ENCODE peak calls at places on chromosomes 11 and 22, in seven cellular contexts. U, B, D, L, V, X and Z are unnamed samples.
A peak's percentile ranks its signal among the peaks of the same experiment; 100 is the strongest.

GRCh38 chr11:71913716-71914115 is 14.7 kb downstream of the XNDC1N start:
- DNase-seq in U (no peak), B (no peak), D (peak; percentile 38), L (no peak), V (no peak), X (no peak), Z (no peak)

GRCh38 chr11:95716266-95716665 is 73.3 kb downstream of the FAM76B start:
- DNase-seq in U (no peak), B (no peak), D (peak; percentile 69), L (no peak), V (no peak), X (no peak), Z (no peak)

GRCh38 chr22:42623301-42623751 is 8.6 kb upstream of the POLDIP3 start:
- DNase-seq in U (no peak), B (no peak), D (no peak), L (no peak), V (no peak), X (no peak), Z (no peak)

GRCh38 chr22:27705391-27706080 is 96.0 kb downstream of the MN1 start:
- DNase-seq in U (no peak), B (peak; percentile 35), D (no peak), L (no peak), V (no peak), X (no peak), Z (no peak)

GRCh38 chr11:13831707-13832106 is 130.8 kb upstream of the SPON1 start:
- DNase-seq in U (no peak), B (no peak), D (peak; percentile 21), L (no peak), V (no peak), X (no peak), Z (no peak)

GRCh38 chr11:19632435-19632834 is 80.2 kb upstream of the NAV2 start:
- DNase-seq in U (no peak), B (no peak), D (peak; percentile 81), L (no peak), V (no peak), X (no peak), Z (no peak)

GRCh38 chr11:73267921-73268540 is 4.1 kb upstream of the P2RY6 start:
- DNase-seq in U (no peak), B (no peak), D (no peak), L (no peak), V (no peak), X (no peak), Z (peak; percentile 51)

GRCh38 chr22:32794449-32795213 is 6.9 kb upstream of the TIMP3 start:
- DNase-seq in U (no peak), B (no peak), D (peak; percentile 50), L (no peak), V (no peak), X (no peak), Z (no peak)

GRCh38 chr11:20387262-20388095 is at the start of gene PRMT3:
- DNase-seq in U (peak; percentile 96), B (peak; percentile 95), D (peak; percentile 93), L (peak; percentile 98), V (peak; percentile 89), X (peak; percentile 88), Z (peak; percentile 94)

GRCh38 chr22:20400606-20401375 is 6.8 kb downstream of the ZNF74 start:
- DNase-seq in U (no peak), B (no peak), D (no peak), L (no peak), V (no peak), X (no peak), Z (no peak)

GRCh38 chr11:125918140-125918840 is 14.0 kb downstream of the DDX25 start:
- DNase-seq in U (no peak), B (no peak), D (no peak), L (no peak), V (no peak), X (no peak), Z (no peak)

GRCh38 chr11:131146817-131147490 is 223.5 kb upstream of the NTM start:
- DNase-seq in U (no peak), B (no peak), D (peak; percentile 8), L (no peak), V (no peak), X (no peak), Z (no peak)

GRCh38 chr11:67002297-67002913 is 20.5 kb upstream of the SYT12 start:
- DNase-seq in U (no peak), B (no peak), D (no peak), L (no peak), V (no peak), X (no peak), Z (no peak)

GRCh38 chr11:117328414-117329010 is 858 bp downstream of the CEP164 start:
- DNase-seq in U (no peak), B (no peak), D (peak; percentile 56), L (no peak), V (no peak), X (no peak), Z (peak; percentile 72)

DNA sequence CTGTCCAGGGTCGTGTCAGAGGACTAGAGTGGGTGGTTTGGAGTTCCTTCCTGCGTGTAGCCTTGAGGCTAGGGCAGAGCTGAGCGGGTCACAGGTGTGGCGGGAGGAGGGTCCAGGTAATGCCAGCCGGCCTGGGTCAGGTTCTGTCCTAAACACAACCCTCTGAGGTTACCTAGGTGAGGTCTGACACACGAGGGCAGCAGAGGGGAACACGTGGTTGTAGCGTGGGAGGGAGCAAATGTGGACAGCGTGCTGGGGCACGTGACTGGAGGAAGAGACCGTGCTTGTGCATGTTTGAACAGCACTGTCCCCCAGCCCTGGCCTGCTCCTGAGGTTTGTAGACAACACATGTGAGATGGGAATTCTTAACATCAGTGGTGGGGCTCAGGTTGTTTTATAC is 13.1 kb downstream of the MOV10L1 start:
- DNase-seq in U (peak; percentile 12), B (no peak), D (no peak), L (no peak), V (no peak), X (peak; percentile 44), Z (no peak)
- H3K27ac ChIP-seq in U (no peak overlapping the region), B (no peak overlapping the region), D (no peak overlapping the region), L (no peak overlapping the region), V (no peak overlapping the region), X (no peak overlapping the region), Z (no peak overlapping the region)

DNA sequence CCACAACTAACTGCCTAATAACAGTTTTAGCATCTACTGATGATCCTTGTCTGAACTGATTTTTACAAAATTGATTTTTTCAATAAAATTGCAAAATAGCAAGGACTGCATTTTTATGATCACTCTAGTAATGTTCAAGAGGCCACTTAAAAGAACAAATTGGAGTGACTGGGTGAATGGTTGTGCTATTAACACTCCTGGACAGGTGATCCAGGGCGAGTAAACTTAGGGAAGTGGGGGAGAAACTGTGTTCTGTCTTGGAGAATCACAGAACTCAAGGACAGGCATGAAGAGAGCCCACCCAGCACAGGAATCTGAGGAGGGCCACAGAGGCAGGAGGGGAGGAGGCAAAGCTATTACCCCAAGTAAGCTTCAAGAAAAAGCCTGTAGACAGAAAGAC is 75.8 kb downstream of the SGSM3 start:
- DNase-seq in U (no peak), B (no peak), D (no peak), L (no peak), V (no peak), X (no peak), Z (no peak)
- H3K4me1 ChIP-seq in U (peaks cover 33% of the 10 kb centered on the region), B (peaks cover 18% of the 10 kb centered on the region), D (peaks cover 11% of the 10 kb centered on the region), L (peaks cover 33% of the 10 kb centered on the region), V (peaks cover 75% of the 10 kb centered on the region), X (peaks cover 3% of the 10 kb centered on the region), Z (no peaks in the 10 kb centered on the region)

DNA sequence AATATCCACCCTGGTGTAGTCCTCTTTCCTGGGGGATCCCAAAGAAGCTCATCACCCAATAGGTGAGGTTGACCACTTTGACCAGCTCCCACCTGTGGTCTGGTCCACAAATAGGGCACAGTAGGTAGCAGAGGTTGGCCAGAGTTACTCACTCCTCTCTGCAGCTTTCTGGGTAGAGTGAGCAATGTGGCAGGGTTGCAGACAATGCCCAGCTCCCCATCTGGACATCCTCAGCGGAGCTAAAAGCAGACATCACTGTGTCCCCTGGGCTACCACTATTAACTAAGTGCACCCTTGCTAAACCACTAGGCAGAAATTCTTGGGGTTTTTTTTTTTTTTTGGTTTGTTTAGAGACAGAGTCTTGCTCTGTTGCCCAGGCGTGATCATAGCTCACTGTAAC is 48.4 kb upstream of the TP53I11 start:
- DNase-seq in U (no peak), B (no peak), D (no peak), L (no peak), V (no peak), X (no peak), Z (peak; percentile 28)
- H3K27ac ChIP-seq in U (no peak overlapping the region), B (no peak overlapping the region), D (no peak overlapping the region), L (no peak overlapping the region), V (no peak overlapping the region), X (no peak overlapping the region), Z (no peak overlapping the region)

DNA sequence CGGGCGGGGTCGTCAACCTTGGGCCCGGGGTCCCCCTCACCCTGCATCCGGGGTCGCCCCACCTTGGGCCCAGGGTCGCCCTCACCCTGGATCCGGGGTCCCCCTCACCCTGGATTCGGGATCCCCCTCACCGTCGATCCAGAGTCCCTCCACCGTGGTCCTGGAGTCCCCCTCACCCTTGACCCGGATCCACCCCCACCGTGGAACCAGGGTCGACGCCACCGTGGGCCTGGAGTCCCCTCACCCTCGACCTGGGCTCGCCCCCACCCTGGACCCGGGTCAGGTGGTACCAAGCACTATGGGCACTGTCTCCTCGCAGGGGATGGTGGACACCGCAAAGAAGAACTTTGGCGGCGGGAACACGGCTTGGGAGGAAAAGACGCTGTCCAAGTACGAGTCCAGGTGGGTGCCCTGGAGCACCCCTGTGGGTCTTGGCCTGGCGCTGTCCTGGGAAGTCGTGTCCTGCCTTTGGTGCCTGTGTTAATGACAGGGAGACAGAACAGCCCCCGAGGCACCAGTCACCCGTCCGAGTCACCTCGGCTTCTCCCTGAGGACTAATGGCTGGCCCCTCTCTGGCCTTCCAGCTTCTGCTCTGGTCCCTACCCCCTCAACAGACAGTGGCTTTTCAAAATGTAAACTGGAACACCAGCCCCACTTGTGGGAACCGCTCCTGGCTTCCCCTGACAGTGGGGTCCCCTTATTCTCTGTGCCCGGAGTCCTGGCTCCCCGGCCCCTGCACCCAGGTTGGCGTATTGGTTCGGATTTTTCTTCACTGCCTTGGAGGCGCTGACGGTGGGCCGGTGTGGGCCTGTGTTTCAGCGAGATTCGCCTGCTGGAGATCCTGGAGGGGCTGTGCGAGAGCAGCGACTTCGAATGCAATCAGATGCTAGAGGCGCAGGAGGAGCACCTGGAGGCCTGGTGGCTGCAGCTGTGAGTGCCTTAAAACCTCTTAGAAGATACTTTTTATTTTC is 762 bp downstream of the CRELD2 start:
- DNase-seq in U (no peak), B (no peak), D (no peak), L (no peak), V (no peak), X (no peak), Z (no peak)
- H3K4me1 ChIP-seq in U (peaks cover 5% of the 10 kb centered on the region), B (peaks cover 17% of the 10 kb centered on the region), D (peaks cover 5% of the 10 kb centered on the region), L (peaks cover 12% of the 10 kb centered on the region), V (peaks cover 30% of the 10 kb centered on the region), X (peaks cover 5% of the 10 kb centered on the region), Z (no peaks in the 10 kb centered on the region)

GRCh38 chr11:35151896-35152295 is 12.9 kb downstream of the CD44 start:
- DNase-seq in U (no peak), B (no peak), D (no peak), L (no peak), V (no peak), X (no peak), Z (no peak)
- H3K27ac ChIP-seq in U (peak overlapping the region; percentile 20), B (no peak overlapping the region), D (no peak overlapping the region), L (no peak overlapping the region), V (no peak overlapping the region), X (peak overlapping the region; percentile 49), Z (no peak overlapping the region)

GRCh38 chr22:35914665-35915476 is 113.8 kb downstream of the RBFOX2 start:
- DNase-seq in U (peak; percentile 83), B (peak; percentile 98), D (peak; percentile 90), L (no peak), V (peak; percentile 73), X (peak; percentile 61), Z (peak; percentile 69)
- H3K4me1 ChIP-seq in U (peaks cover 41% of the 10 kb centered on the region), B (peaks cover 85% of the 10 kb centered on the region), D (peaks cover 17% of the 10 kb centered on the region), L (peaks cover 82% of the 10 kb centered on the region), V (peaks cover 79% of the 10 kb centered on the region), X (no peaks in the 10 kb centered on the region), Z (peaks cover 83% of the 10 kb centered on the region)